ENCODE peak calls at places on chromosomes 1 and 21, in nine cellular contexts. One of them, this sample, is unnamed.

GRCh38 chr1:41447995-41448770 is 36.3 kb downstream of the EDN2 start:
- DNase-seq in HuH-7.5: no peak
- DNase-seq in astrocyte of the spinal cord: no peak
- DNase-seq in neuronal stem cell: no peak
- DNase-seq in NCI-H1930: no peak
- DNase-seq in T follicular helper cell: no peak
- DNase-seq in colonic mucosa: no peak
- DNase-seq in neural progenitor cell: no peak
- DNase-seq in CD8-positive, alpha-beta memory T cell: no peak
- DNase-seq in this sample: peak

GRCh38 chr1:175459839-175460238 is 267.3 kb upstream of the KIAA0040 start:
- DNase-seq in astrocyte of the spinal cord: no peak
- DNase-seq in T follicular helper cell: no peak
- DNase-seq in CD8-positive, alpha-beta memory T cell: no peak
- DNase-seq in colonic mucosa: no peak
- DNase-seq in NCI-H1930: no peak
- DNase-seq in neural progenitor cell: no peak
- DNase-seq in HuH-7.5: no peak
- DNase-seq in neuronal stem cell: no peak
- DNase-seq in this sample: no peak

GRCh38 chr1:45617618-45618017 is 6.2 kb downstream of the CCDC17 start:
- DNase-seq in NCI-H1930: no peak
- DNase-seq in T follicular helper cell: no peak
- DNase-seq in CD8-positive, alpha-beta memory T cell: no peak
- DNase-seq in colonic mucosa: no peak
- DNase-seq in astrocyte of the spinal cord: peak
- DNase-seq in HuH-7.5: no peak
- DNase-seq in neural progenitor cell: no peak
- DNase-seq in neuronal stem cell: no peak
- DNase-seq in this sample: no peak

GRCh38 chr1:243798726-243799125 is 51.3 kb downstream of the AKT3 start:
- DNase-seq in T follicular helper cell: no peak
- DNase-seq in NCI-H1930: no peak
- DNase-seq in astrocyte of the spinal cord: peak
- DNase-seq in CD8-positive, alpha-beta memory T cell: no peak
- DNase-seq in colonic mucosa: no peak
- DNase-seq in neural progenitor cell: no peak
- DNase-seq in neuronal stem cell: no peak
- DNase-seq in HuH-7.5: no peak
- DNase-seq in this sample: no peak

GRCh38 chr21:39463308-39463707 is 11.5 kb downstream of the SH3BGR start:
- DNase-seq in CD8-positive, alpha-beta memory T cell: no peak
- DNase-seq in neuronal stem cell: no peak
- DNase-seq in HuH-7.5: no peak
- DNase-seq in T follicular helper cell: no peak
- DNase-seq in neural progenitor cell: no peak
- DNase-seq in NCI-H1930: no peak
- DNase-seq in astrocyte of the spinal cord: no peak
- DNase-seq in colonic mucosa: no peak
- DNase-seq in this sample: no peak

GRCh38 chr1:153841463-153841994 is 66.3 kb downstream of the SLC27A3 start:
- DNase-seq in neuronal stem cell: no peak
- DNase-seq in NCI-H1930: no peak
- DNase-seq in HuH-7.5: no peak
- DNase-seq in neural progenitor cell: no peak
- DNase-seq in CD8-positive, alpha-beta memory T cell: no peak
- DNase-seq in colonic mucosa: no peak
- DNase-seq in T follicular helper cell: no peak
- DNase-seq in astrocyte of the spinal cord: peak
- DNase-seq in this sample: no peak

GRCh38 chr1:220803401-220804201 is 16.9 kb downstream of the MTARC1 start:
- DNase-seq in T follicular helper cell: no peak
- DNase-seq in HuH-7.5: no peak
- DNase-seq in astrocyte of the spinal cord: peak
- DNase-seq in colonic mucosa: peak
- DNase-seq in NCI-H1930: no peak
- DNase-seq in neuronal stem cell: no peak
- DNase-seq in CD8-positive, alpha-beta memory T cell: peak
- DNase-seq in neural progenitor cell: peak
- DNase-seq in this sample: peak

GRCh38 chr1:240029418-240029817 is 62.3 kb upstream of the FMN2 start:
- DNase-seq in neuronal stem cell: no peak
- DNase-seq in neural progenitor cell: no peak
- DNase-seq in HuH-7.5: no peak
- DNase-seq in astrocyte of the spinal cord: peak
- DNase-seq in NCI-H1930: no peak
- DNase-seq in colonic mucosa: no peak
- DNase-seq in CD8-positive, alpha-beta memory T cell: no peak
- DNase-seq in T follicular helper cell: no peak
- DNase-seq in this sample: no peak

GRCh38 chr1:244272471-244273261 is 179.0 kb downstream of the ADSS2 start:
- DNase-seq in neural progenitor cell: peak
- DNase-seq in neuronal stem cell: peak
- DNase-seq in astrocyte of the spinal cord: peak
- DNase-seq in HuH-7.5: peak
- DNase-seq in colonic mucosa: peak
- DNase-seq in NCI-H1930: peak
- DNase-seq in T follicular helper cell: peak
- DNase-seq in CD8-positive, alpha-beta memory T cell: peak
- DNase-seq in this sample: peak

GRCh38 chr1:223201967-223202366 is 58.9 kb upstream of the TLR5 start:
- DNase-seq in colonic mucosa: no peak
- DNase-seq in neuronal stem cell: no peak
- DNase-seq in CD8-positive, alpha-beta memory T cell: no peak
- DNase-seq in astrocyte of the spinal cord: no peak
- DNase-seq in T follicular helper cell: no peak
- DNase-seq in neural progenitor cell: no peak
- DNase-seq in HuH-7.5: no peak
- DNase-seq in NCI-H1930: no peak
- DNase-seq in this sample: no peak

GRCh38 chr1:25797939-25798338 is 2.1 kb upstream of the SELENON start:
- DNase-seq in T follicular helper cell: no peak
- DNase-seq in colonic mucosa: no peak
- DNase-seq in neuronal stem cell: no peak
- DNase-seq in HuH-7.5: peak
- DNase-seq in neural progenitor cell: peak
- DNase-seq in NCI-H1930: no peak
- DNase-seq in CD8-positive, alpha-beta memory T cell: no peak
- DNase-seq in astrocyte of the spinal cord: no peak
- DNase-seq in this sample: no peak

GRCh38 chr1:220529530-220529920 is 1.6 kb downstream of the MARK1 start:
- DNase-seq in astrocyte of the spinal cord: no peak
- DNase-seq in T follicular helper cell: no peak
- DNase-seq in colonic mucosa: no peak
- DNase-seq in neuronal stem cell: no peak
- DNase-seq in neural progenitor cell: peak
- DNase-seq in HuH-7.5: no peak
- DNase-seq in CD8-positive, alpha-beta memory T cell: no peak
- DNase-seq in NCI-H1930: no peak
- DNase-seq in this sample: no peak

GRCh38 chr21:43869486-43870325 is 4.7 kb downstream of the AGPAT3 start:
- DNase-seq in NCI-H1930: no peak
- DNase-seq in T follicular helper cell: no peak
- DNase-seq in neuronal stem cell: no peak
- DNase-seq in neural progenitor cell: peak
- DNase-seq in astrocyte of the spinal cord: no peak
- DNase-seq in CD8-positive, alpha-beta memory T cell: no peak
- DNase-seq in colonic mucosa: no peak
- DNase-seq in HuH-7.5: no peak
- DNase-seq in this sample: no peak

GRCh38 chr1:206568256-206568655 is 44.0 kb downstream of the EIF2D start:
- DNase-seq in HuH-7.5: no peak
- DNase-seq in neuronal stem cell: no peak
- DNase-seq in CD8-positive, alpha-beta memory T cell: no peak
- DNase-seq in NCI-H1930: no peak
- DNase-seq in neural progenitor cell: no peak
- DNase-seq in colonic mucosa: no peak
- DNase-seq in T follicular helper cell: no peak
- DNase-seq in astrocyte of the spinal cord: no peak
- DNase-seq in this sample: no peak

GRCh38 chr1:20100632-20101355 is 18.5 kb downstream of the PLA2G2D start:
- DNase-seq in neuronal stem cell: peak
- DNase-seq in HuH-7.5: peak
- DNase-seq in neural progenitor cell: peak
- DNase-seq in astrocyte of the spinal cord: peak
- DNase-seq in T follicular helper cell: no peak
- DNase-seq in colonic mucosa: peak
- DNase-seq in CD8-positive, alpha-beta memory T cell: no peak
- DNase-seq in NCI-H1930: no peak
- DNase-seq in this sample: peak

GRCh38 chr1:40783001-40783905 is at the start of gene KCNQ4:
- DNase-seq in CD8-positive, alpha-beta memory T cell: no peak
- DNase-seq in neural progenitor cell: peak
- DNase-seq in neuronal stem cell: peak
- DNase-seq in astrocyte of the spinal cord: no peak
- DNase-seq in HuH-7.5: peak
- DNase-seq in colonic mucosa: peak
- DNase-seq in T follicular helper cell: no peak
- DNase-seq in NCI-H1930: no peak
- DNase-seq in this sample: peak

GRCh38 chr1:158819461-158820443 is 11.4 kb upstream of the MNDA start:
- DNase-seq in CD8-positive, alpha-beta memory T cell: no peak
- DNase-seq in neuronal stem cell: no peak
- DNase-seq in colonic mucosa: no peak
- DNase-seq in NCI-H1930: no peak
- DNase-seq in neural progenitor cell: no peak
- DNase-seq in T follicular helper cell: no peak
- DNase-seq in astrocyte of the spinal cord: no peak
- DNase-seq in HuH-7.5: no peak
- DNase-seq in this sample: peak

GRCh38 chr1:43851561-43852338 is 81.9 kb upstream of the ARTN start:
- DNase-seq in NCI-H1930: no peak
- DNase-seq in CD8-positive, alpha-beta memory T cell: no peak
- DNase-seq in neural progenitor cell: no peak
- DNase-seq in T follicular helper cell: no peak
- DNase-seq in colonic mucosa: no peak
- DNase-seq in astrocyte of the spinal cord: no peak
- DNase-seq in HuH-7.5: no peak
- DNase-seq in neuronal stem cell: no peak
- DNase-seq in this sample: no peak